ENCODE peak calls at places on chromosome 12, in nine cellular contexts. P is psoas muscle, Q is hepatocyte, Y is body of pancreas, T is stomach, N is MM.1S, X is right atrium auricular region, B is tibial nerve, F is left lung. H is an unnamed sample.
A peak's percentile ranks its signal among the peaks of the same experiment; 100 is the strongest.

GRCh38 chr12:105334001-105334400 is 3.5 kb downstream of the C12orf75 start:
- DNase-seq in P (no peak), Q (no peak), Y (no peak), T (no peak), N (no peak), X (no peak), B (no peak), F (no peak), H (no peak)

GRCh38 chr12:52052471-52053186 is 1.4 kb downstream of the NR4A1 start:
- DNase-seq in P (no peak), Q (peak; percentile 21), Y (peak; percentile 73), T (peak; percentile 77), N (no peak), X (no peak), B (no peak), F (no peak), H (no peak)

GRCh38 chr12:118016424-118017264 is at the start of gene RFC5:
- DNase-seq in P (peak; percentile 99), Q (peak; percentile 100), Y (peak; percentile 99), T (peak; percentile 99), N (peak; percentile 94), X (peak; percentile 97), B (peak; percentile 98), F (peak; percentile 99), H (peak; percentile 99)

GRCh38 chr12:13369496-13369895 is 173.0 kb downstream of the EMP1 start:
- DNase-seq in P (no peak), Q (no peak), Y (no peak), T (no peak), N (no peak), X (no peak), B (no peak), F (no peak), H (no peak)

GRCh38 chr12:116135209-116135930 is 142.1 kb downstream of the MED13L start:
- DNase-seq in P (no peak), Q (no peak), Y (no peak), T (no peak), N (no peak), X (no peak), B (no peak), F (no peak), H (no peak)

GRCh38 chr12:19144287-19144686 is 14.8 kb downstream of the PLEKHA5 start:
- DNase-seq in P (no peak), Q (no peak), Y (no peak), T (no peak), N (no peak), X (no peak), B (no peak), F (no peak), H (no peak)

GRCh38 chr12:16189849-16190248 is 87.6 kb downstream of the SLC15A5 start:
- DNase-seq in P (no peak), Q (peak; percentile 40), Y (peak; percentile 11), T (no peak), N (peak; percentile 34), X (no peak), B (no peak), F (no peak), H (no peak)

GRCh38 chr12:9372202-9372601 is 164.0 kb upstream of the PZP start:
- DNase-seq in P (no peak), Q (peak; percentile 36), Y (no peak), T (no peak), N (no peak), X (no peak), B (no peak), F (no peak), H (no peak)

GRCh38 chr12:108835860-108836634 is 21.3 kb downstream of the SSH1 start:
- DNase-seq in P (no peak), Q (no peak), Y (no peak), T (no peak), N (no peak), X (no peak), B (no peak), F (no peak), H (no peak)

GRCh38 chr12:105492591-105492990 is 162.1 kb downstream of the C12orf75 start:
- DNase-seq in P (no peak), Q (peak; percentile 17), Y (no peak), T (no peak), N (no peak), X (no peak), B (no peak), F (no peak), H (no peak)

GRCh38 chr12:1844223-1844622 is 23.9 kb downstream of the LRTM2 start:
- DNase-seq in P (no peak), Q (no peak), Y (no peak), T (no peak), N (no peak), X (no peak), B (peak; percentile 6), F (peak; percentile 51), H (peak; percentile 36)

GRCh38 chr12:68565391-68565903 is 45.3 kb upstream of the RAP1B start:
- DNase-seq in P (no peak), Q (peak; percentile 44), Y (no peak), T (no peak), N (no peak), X (no peak), B (no peak), F (no peak), H (no peak)

GRCh38 chr12:103779410-103780092 is 61.5 kb downstream of the NT5DC3 start:
- DNase-seq in P (no peak), Q (no peak), Y (no peak), T (no peak), N (no peak), X (no peak), B (no peak), F (no peak), H (no peak)

GRCh38 chr12:6430124-6430989 is 14.4 kb upstream of the CD27 start:
- DNase-seq in P (peak; percentile 89), Q (peak; percentile 77), Y (peak; percentile 81), T (peak; percentile 87), N (no peak), X (peak; percentile 99), B (peak; percentile 84), F (no peak), H (peak; percentile 86)

GRCh38 chr12:125140239-125140917 is 75.1 kb downstream of the AACS start:
- DNase-seq in P (no peak), Q (no peak), Y (no peak), T (no peak), N (no peak), X (no peak), B (no peak), F (no peak), H (no peak)

GRCh38 chr12:94994312-94994711 is 9.2 kb downstream of the NDUFA12 start:
- DNase-seq in P (no peak), Q (peak; percentile 10), Y (no peak), T (no peak), N (no peak), X (no peak), B (no peak), F (no peak), H (no peak)

GRCh38 chr12:34022079-34022830 is at the start of gene ALG10:
- DNase-seq in P (peak; percentile 97), Q (peak; percentile 97), Y (peak; percentile 98), T (peak; percentile 96), N (peak; percentile 98), X (peak; percentile 98), B (peak; percentile 90), F (peak; percentile 94), H (peak; percentile 96)

DNA sequence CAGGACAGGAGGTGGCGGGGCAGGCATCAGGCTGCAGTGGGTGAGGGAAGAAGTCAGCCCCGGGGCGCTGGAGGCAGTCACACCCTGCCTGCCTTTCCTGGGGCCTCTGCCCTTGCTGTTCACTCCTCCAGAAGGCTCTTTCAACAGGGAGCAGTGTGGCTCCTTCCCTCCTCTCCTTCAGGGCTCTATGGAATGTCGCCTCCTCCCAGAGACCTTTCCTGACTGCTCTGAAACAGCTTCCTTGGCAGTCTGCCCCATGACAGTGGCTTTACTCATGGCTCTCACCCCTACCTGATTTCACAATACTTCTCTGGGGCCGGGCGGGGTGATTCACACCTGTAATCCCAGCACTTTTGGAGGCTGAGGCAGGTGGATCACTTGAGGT is 7.1 kb downstream of the RHOF start:
- DNase-seq in P (peak; percentile 80), Q (no peak), Y (peak; percentile 72), T (peak; percentile 85), N (no peak), X (no peak), B (no peak), F (peak; percentile 76), H (peak; percentile 80)
- TF ChIP-seq CTCF in P (no peak), Q (no peak), Y (no peak), T (no peak), N (no peak), X (no peak), B (no peak), F (no peak), H (no peak)

DNA sequence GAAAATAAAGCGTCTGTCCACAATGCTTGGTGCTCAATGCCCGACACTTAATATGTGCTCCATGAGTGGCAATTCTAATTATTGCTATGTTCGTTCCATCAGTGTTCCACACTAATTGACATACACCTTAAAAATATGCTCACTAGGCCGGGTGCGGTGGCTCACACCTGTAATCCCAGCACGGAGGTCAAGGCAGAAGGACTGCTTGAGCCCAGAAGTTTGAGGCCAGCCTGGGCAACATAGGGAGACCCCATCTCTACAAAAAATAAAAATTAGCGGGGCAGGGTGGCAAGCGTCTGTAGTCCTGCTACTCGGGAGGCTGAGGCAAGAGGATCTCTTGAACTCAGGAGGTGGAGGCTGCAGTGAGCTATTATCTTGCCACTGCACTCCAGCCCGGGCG is 635 bp upstream of the HECTD4 start:
- DNase-seq in P (no peak), Q (no peak), Y (no peak), T (no peak), N (no peak), X (peak; percentile 28), B (no peak), F (no peak), H (no peak)
- H3K4me3 ChIP-seq in P (peak overlapping the region; percentile 87), Q (peak overlapping the region; percentile 63), Y (no peak overlapping the region), T (peak overlapping the region; percentile 99), N (peak overlapping the region; percentile 72), X (peak overlapping the region; percentile 97), B (peak overlapping the region; percentile 84), F (peak overlapping the region; percentile 87), H (peak overlapping the region; percentile 96)

DNA sequence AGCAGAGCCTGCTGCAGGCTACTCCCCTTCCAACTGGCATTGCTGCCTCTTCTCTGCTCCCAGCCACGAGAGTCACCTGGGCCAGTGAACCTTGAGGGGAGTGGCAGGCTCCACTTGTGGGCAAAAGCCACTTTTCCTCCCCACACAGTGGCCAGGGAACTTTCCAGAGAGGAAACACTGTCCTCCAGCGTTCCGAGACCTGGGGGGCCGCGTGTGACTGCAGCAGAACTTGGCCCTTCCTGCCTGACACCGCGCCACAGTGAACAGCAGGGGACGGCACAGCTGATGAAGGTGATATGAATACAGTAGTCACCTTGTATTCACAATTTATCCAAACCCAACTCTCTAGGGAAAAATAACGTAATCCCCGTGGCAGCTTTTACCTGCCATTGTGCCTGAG is 114.9 kb downstream of the PIWIL1 start:
- DNase-seq in P (no peak), Q (no peak), Y (no peak), T (no peak), N (no peak), X (no peak), B (no peak), F (peak; percentile 23), H (no peak)
- H3K9me3 ChIP-seq in P (no peaks in the 10 kb centered on the region), Q (no peaks in the 10 kb centered on the region), Y (no peaks in the 10 kb centered on the region), T (no peaks in the 10 kb centered on the region), N (no peaks in the 10 kb centered on the region), X (no peaks in the 10 kb centered on the region), B (no peaks in the 10 kb centered on the region), F (no peaks in the 10 kb centered on the region), H (no peaks in the 10 kb centered on the region)

DNA sequence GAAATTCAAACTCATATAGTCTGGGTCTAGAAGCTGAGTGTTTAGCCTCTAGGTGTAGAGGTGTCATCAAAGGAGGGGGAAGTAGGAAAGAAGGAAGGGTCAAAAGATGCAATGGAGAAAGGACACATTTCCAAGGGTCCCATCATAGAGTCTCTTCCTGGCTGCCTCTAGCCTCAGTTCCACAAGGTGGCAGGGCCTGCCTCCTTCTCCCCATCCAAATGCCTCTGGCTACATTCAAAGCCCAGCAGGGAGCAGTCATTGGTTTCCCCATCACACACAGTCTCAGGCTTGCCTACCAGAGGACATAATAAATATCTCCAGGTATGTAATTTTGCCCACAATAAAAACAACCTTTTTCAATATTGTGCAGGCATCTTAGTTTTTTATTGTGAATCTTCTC is 2.1 kb upstream of the CCT2 start:
- DNase-seq in P (no peak), Q (peak; percentile 30), Y (no peak), T (no peak), N (no peak), X (no peak), B (no peak), F (no peak), H (no peak)
- TF ChIP-seq CTCF in P (no peak), Q (peak; percentile 5), Y (no peak), T (no peak), N (peak; percentile 4), X (no peak), B (no peak), F (no peak), H (no peak)